ENCODE peak calls at places on chromosomes 12 and 14, in five cellular contexts. K, F, Q, J and W are unnamed samples. For H3K9me3 and H3K27me3, the result is how much of the 10 kb centered on the place peaks cover.

GRCh38 chr14:82854131-82854530 is 1320.5 kb upstream of the SEL1L start:
- DNase-seq in K (no peak), F (no peak), Q (no peak), J (no peak), W (no peak)

GRCh38 chr14:75433631-75434556 is 6.1 kb downstream of the JDP2 start:
- DNase-seq in F (peak), Q (no peak), K (no peak), J (no peak), W (no peak)

GRCh38 chr14:33348510-33348909 is 409.8 kb downstream of the NPAS3 start:
- DNase-seq in Q (no peak), F (no peak), J (no peak), K (no peak), W (no peak)

GRCh38 chr14:74546416-74546815 is 52.9 kb downstream of the ISCA2 start:
- DNase-seq in Q (no peak), F (no peak), J (peak), K (no peak), W (no peak)

GRCh38 chr14:33414041-33414440 is 475.4 kb downstream of the NPAS3 start:
- DNase-seq in J (no peak), K (no peak), F (no peak), Q (no peak), W (no peak)

GRCh38 chr14:102749833-102750775 is 27.1 kb upstream of the TRAF3 start:
- DNase-seq in K (no peak), F (no peak), Q (no peak), J (no peak), W (no peak)

GRCh38 chr12:19048943-19049342 is 80.6 kb upstream of the PLEKHA5 start:
- DNase-seq in Q (no peak), K (no peak), F (no peak), J (no peak), W (no peak)

GRCh38 chr14:33754264-33754663 is 196.6 kb downstream of the EGLN3 start:
- DNase-seq in K (no peak), Q (no peak), F (peak), J (no peak), W (peak)

GRCh38 chr12:6863586-6864321 is 3.6 kb upstream of the TPI1 start:
- DNase-seq in K (no peak), J (no peak), F (no peak), Q (no peak), W (no peak)

GRCh38 chr12:130765186-130765659 is 49.1 kb upstream of the RIMBP2 start:
- DNase-seq in J (peak), Q (no peak), F (peak), K (no peak), W (no peak)

GRCh38 chr14:56216631-56217379 is 98.6 kb downstream of the PELI2 start:
- DNase-seq in K (peak), Q (no peak), J (peak), F (peak), W (no peak)

GRCh38 chr14:23215421-23215820 is 22.3 kb upstream of the RNF212B start:
- DNase-seq in J (no peak), K (no peak), Q (no peak), F (no peak), W (no peak)

GRCh38 chr14:24392327-24393098 is 6.3 kb upstream of the NYNRIN start:
- DNase-seq in Q (no peak), F (peak), J (peak), K (no peak), W (no peak)

GRCh38 chr12:58580095-58580494 is 340.2 kb downstream of the LRIG3 start:
- DNase-seq in F (no peak), J (no peak), Q (no peak), K (no peak), W (no peak)

GRCh38 chr14:87133073-87133815 is 859.7 kb downstream of the GALC start:
- DNase-seq in Q (no peak), K (no peak), F (peak), J (peak), W (peak)

GRCh38 chr14:35533357-35534129 is 421 bp upstream of the INSM2 start:
- DNase-seq in J (peak), K (peak), F (peak), Q (peak), W (peak)

GRCh38 chr12:46773537-46773936 is 52.3 kb downstream of the SLC38A4 start:
- DNase-seq in Q (no peak), K (no peak), J (no peak), F (no peak), W (no peak)

GRCh38 chr14:54396493-54397335 is at the start of gene CDKN3:
- DNase-seq in Q (peak), F (peak), J (peak), K (peak), W (peak)

GRCh38 chr12:25082628-25083027 is 112.3 kb downstream of the DNAI7 start:
- DNase-seq in F (no peak), Q (no peak), J (no peak), K (no peak), W (no peak)

GRCh38 chr12:14452865-14453264 is 87.4 kb downstream of the ATF7IP start:
- DNase-seq in F (no peak), J (no peak), K (no peak), Q (no peak), W (no peak)

GRCh38 chr12:81300454-81300853 is 222.6 kb downstream of the ACSS3 start:
- DNase-seq in J (no peak), F (peak), K (no peak), Q (no peak), W (no peak)

GRCh38 chr12:86349196-86349595 is 93.0 kb upstream of the MGAT4C start:
- DNase-seq in F (no peak), J (no peak), K (no peak), Q (no peak), W (no peak)

GRCh38 chr14:58659846-58660245 is 22.1 kb downstream of the DACT1 start:
- DNase-seq in K (peak), Q (no peak), J (no peak), F (no peak), W (no peak)

GRCh38 chr12:120719072-120719471 is 6.6 kb upstream of the ACADS start:
- DNase-seq in K (no peak), J (no peak), Q (no peak), F (no peak), W (no peak)

GRCh38 chr12:93943766-93944165 is 204.6 kb upstream of the PLXNC1 start:
- DNase-seq in Q (no peak), J (peak), F (peak), K (no peak), W (peak)

GRCh38 chr12:29159690-29160089 is 10.6 kb downstream of the FAR2 start:
- DNase-seq in F (no peak), J (no peak), K (no peak), Q (no peak), W (no peak)

GRCh38 chr12:116600959-116601358 is 41.8 kb downstream of the MAP1LC3B2 start:
- DNase-seq in Q (no peak), K (no peak), F (no peak), J (no peak), W (no peak)

GRCh38 chr12:103268831-103269514 is 226.8 kb downstream of the C12orf42 start:
- DNase-seq in Q (no peak), K (no peak), J (no peak), F (no peak), W (no peak)

GRCh38 chr12:19584734-19585133 is 145.4 kb downstream of the AEBP2 start:
- DNase-seq in J (no peak), K (no peak), F (no peak), Q (no peak), W (no peak)

GRCh38 chr12:28909291-28909690 is 239.8 kb upstream of the FAR2 start:
- DNase-seq in J (peak), F (peak), K (no peak), Q (no peak), W (no peak)

GRCh38 chr14:84064756-84065155 is 1465.2 kb upstream of the FLRT2 start:
- DNase-seq in F (no peak), Q (no peak), K (no peak), J (no peak), W (no peak)

GRCh38 chr12:99259040-99259934 is 388.3 kb upstream of the GARIN6 start:
- DNase-seq in F (no peak), K (no peak), J (peak), Q (no peak), W (no peak)

GRCh38 chr14:96352708-96353107 is 10.4 kb downstream of the ATG2B start:
- DNase-seq in K (no peak), Q (no peak), J (no peak), F (no peak), W (no peak)

GRCh38 chr14:93044601-93045000 is 71.1 kb downstream of the ITPK1 start:
- DNase-seq in Q (no peak), K (no peak), J (no peak), F (no peak), W (no peak)

GRCh38 chr12:110109037-110109836 is 14.9 kb upstream of the IFT81 start:
- DNase-seq in Q (no peak), F (peak), K (peak), J (peak), W (peak)

GRCh38 chr12:12983420-12984035 is 16.5 kb downstream of the HEBP1 start:
- DNase-seq in K (peak), Q (no peak), J (peak), F (peak), W (no peak)

GRCh38 chr12:116590561-116590960 is 31.4 kb downstream of the MAP1LC3B2 start:
- DNase-seq in K (no peak), J (peak), Q (no peak), F (peak), W (no peak)

GRCh38 chr14:85562630-85563029 is 32.7 kb downstream of the FLRT2 start:
- DNase-seq in F (no peak), K (no peak), Q (no peak), J (no peak), W (no peak)

GRCh38 chr14:55349565-55349964 is 62.1 kb downstream of the ATG14 start:
- DNase-seq in J (no peak), F (no peak), Q (no peak), K (no peak), W (no peak)

DNA sequence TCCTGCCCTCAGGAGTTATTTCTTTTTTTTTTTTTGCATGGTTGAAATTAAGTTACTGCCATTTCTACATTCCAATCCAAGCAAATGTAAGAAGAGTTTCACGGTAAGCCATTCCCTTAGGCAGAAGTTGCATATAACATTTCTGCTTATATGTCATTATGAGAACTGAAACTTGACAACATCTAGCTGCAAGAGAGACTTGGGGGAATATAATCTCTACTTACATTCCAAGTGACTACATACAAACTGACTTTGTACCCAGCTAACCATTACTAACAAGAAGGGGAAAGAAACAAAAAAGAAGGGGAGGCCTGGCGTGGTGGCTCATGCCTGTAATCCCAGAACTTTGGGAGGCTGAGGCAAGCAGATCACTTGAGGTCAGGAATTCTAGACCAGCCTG is 7.3 kb upstream of the RESF1 start:
- DNase-seq in J (no peak), F (no peak), K (no peak), Q (no peak), W (no peak)
- H3K9me3 ChIP-seq in J (under half), F (under half), K (under half), Q (under half), W (under half)

DNA sequence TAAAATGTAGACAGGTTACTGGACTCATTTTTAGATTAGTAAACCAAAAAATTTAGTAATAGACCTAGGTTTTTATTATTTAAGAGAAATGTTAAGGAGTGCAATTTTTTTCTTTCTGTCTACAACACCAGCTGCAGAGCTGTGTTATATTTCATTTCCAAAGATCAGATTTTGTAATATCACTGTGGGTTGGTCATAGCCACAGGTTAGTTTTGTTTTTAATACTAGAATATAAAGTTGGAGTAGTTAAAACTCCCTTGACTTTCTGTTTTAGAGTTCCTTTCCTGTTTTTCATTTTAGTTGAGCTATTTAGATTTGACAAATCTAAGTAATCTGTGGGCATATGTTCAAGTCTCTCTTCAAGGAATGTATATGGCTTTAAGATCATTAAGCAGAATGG is 30.7 kb upstream of the GARIN2 start:
- DNase-seq in J (no peak), Q (no peak), K (no peak), F (no peak), W (no peak)
- H3K27me3 ChIP-seq in J (under half), Q (under half), K (under half), F (under half), W (under half)

DNA sequence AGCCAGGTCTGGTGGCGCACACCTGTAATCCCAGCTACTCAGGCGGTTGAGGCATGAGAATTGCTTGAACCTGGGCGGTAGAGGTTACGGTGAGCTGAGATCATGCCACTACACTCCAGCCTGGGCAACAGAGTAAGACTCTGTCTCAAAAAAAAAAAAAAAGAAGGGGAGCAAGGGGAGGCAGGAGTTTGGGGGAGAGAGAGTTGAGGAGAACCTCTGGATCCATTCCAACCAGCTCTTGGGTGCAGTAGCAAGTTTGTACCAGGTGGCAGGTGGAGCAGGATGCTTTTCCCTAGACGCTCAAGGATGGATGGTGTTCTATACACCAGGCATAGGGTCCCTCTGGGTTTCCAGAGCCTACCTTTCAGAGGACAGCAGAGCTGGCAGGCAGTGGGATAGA is 1.9 kb downstream of the NFE2 start:
- DNase-seq in J (no peak), F (no peak), K (no peak), Q (no peak), W (no peak)
- H3K4me3 ChIP-seq in J (no peak), F (no peak), K (no peak), Q (no peak), W (no peak)

GRCh38 chr14:28656704-28657255 is 109.8 kb upstream of the FOXG1 start:
- DNase-seq in J (no peak), F (no peak), K (no peak), Q (no peak), W (no peak)
- H3K9me3 ChIP-seq in J (under half), F (under half), K (under half), Q (under half), W (under half)

GRCh38 chr12:89472508-89472907 is 52.1 kb downstream of the GALNT4 start:
- DNase-seq in J (peak), K (no peak), F (peak), Q (no peak), W (no peak)
- H3K27me3 ChIP-seq in J (under half), K (under half), F (under half), Q (under half), W (under half)

GRCh38 chr12:104958009-104958945 is at the start of gene SLC41A2:
- DNase-seq in K (peak), J (peak), F (peak), Q (peak), W (peak)

GRCh38 chr12:104958946-104959841 is 1.1 kb upstream of the SLC41A2 start:
- DNase-seq in K (peak), F (peak), Q (no peak), J (peak), W (peak)

GRCh38 chr12:104957388-104958008 is 592 bp downstream of the SLC41A2 start:
- DNase-seq in Q (peak), K (no peak), J (peak), F (peak), W (peak)

GRCh38 chr12:104955703-104956102 is 2.4 kb downstream of the SLC41A2 start:
- DNase-seq in F (no peak), J (no peak), K (no peak), Q (no peak), W (no peak)

GRCh38 chr12:104956870-104957301 is 1.2 kb downstream of the SLC41A2 start:
- DNase-seq in Q (no peak), F (peak), J (peak), K (no peak), W (no peak)
- H3K4me3 ChIP-seq in Q (no peak), F (peak), J (peak), K (no peak), W (no peak)

GRCh38 chr14:106023411-106023810 is 497.0 kb downstream of the TMEM121 start:
- DNase-seq in J (no peak), K (no peak), F (no peak), Q (no peak), W (no peak)
- H3K9me3 ChIP-seq in J (under half), K (under half), F (under half), Q (under half), W (under half)

GRCh38 chr12:53929527-53929926 is 9.1 kb upstream of the HOXC13 start:
- DNase-seq in Q (no peak), J (no peak), K (no peak), F (no peak), W (no peak)

GRCh38 chr12:53928054-53928879 is 10.4 kb upstream of the HOXC13 start:
- DNase-seq in K (no peak), F (no peak), Q (no peak), J (no peak), W (peak)

GRCh38 chr12:53931844-53932581 is 6.6 kb upstream of the HOXC13 start:
- DNase-seq in K (no peak), Q (no peak), J (no peak), F (no peak), W (no peak)

GRCh38 chr12:53932915-53933314 is 5.7 kb upstream of the HOXC13 start:
- DNase-seq in J (no peak), F (no peak), K (no peak), Q (no peak), W (no peak)

DNA sequence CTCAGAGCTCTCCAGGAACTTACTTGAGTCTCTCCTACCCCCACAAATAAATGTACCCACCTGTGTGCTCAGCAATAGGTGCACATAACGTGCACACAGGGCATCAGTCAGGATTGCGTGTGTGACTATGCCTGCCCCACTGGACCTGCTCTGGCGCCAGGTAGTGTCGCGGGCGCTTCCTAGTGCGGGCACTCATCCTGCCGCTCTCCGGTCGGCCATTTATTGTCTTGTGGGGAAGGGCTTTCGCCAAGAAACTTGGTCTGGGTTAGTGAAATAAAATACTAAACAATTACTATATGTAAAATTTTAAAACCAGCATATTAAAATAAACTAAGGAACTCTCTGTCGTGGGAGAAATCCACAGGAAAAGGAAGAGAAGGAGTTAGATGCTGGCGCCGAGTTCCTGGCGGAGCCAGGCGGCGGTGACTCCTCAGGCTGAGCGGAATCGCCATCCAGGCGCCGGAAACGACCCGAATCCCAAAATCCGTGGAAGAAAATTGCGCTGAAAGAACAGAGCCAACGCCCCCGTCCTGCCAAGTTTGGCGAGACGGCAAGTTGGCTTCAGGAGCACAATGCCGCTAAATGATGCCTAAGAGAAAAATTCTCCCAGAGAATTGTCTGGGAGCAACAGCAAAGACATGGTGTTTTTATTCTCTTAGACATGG is 7.9 kb upstream of the HOXC13 start:
- DNase-seq in K (no peak), Q (no peak), J (no peak), F (no peak), W (peak)
- H3K27me3 ChIP-seq in K (under half), Q (half or more), J (half or more), F (half or more), W (under half)